ENCODE peak calls at places on chromosomes 12 and 14, in seven cellular contexts. One of them, this sample, is unnamed.
A peak's percentile ranks its signal among the peaks of the same experiment; 100 is the strongest.

GRCh38 chr14:80946797-80947196 is 5.3 kb upstream of the CEP128 start:
- DNase-seq in SK-N-SH: no peak
- DNase-seq in H1: no peak
- DNase-seq in GM12878: no peak
- DNase-seq in HCT116: no peak
- DNase-seq in HepG2: no peak
- DNase-seq in K562: no peak
- DNase-seq in this sample: no peak

GRCh38 chr12:84634526-84634925 is 278.1 kb downstream of the SLC6A15 start:
- DNase-seq in SK-N-SH: no peak
- DNase-seq in H1: no peak
- DNase-seq in GM12878: no peak
- DNase-seq in HCT116: no peak
- DNase-seq in HepG2: no peak
- DNase-seq in K562: no peak
- DNase-seq in this sample: no peak

GRCh38 chr12:12379831-12380730 is 23.2 kb downstream of the BORCS5 start:
- DNase-seq in SK-N-SH: no peak
- DNase-seq in H1: no peak
- DNase-seq in GM12878: no peak
- DNase-seq in HCT116: no peak
- DNase-seq in HepG2: no peak
- DNase-seq in K562: no peak
- DNase-seq in this sample: no peak

GRCh38 chr12:100356646-100357223 is at the start of gene SLC17A8:
- DNase-seq in SK-N-SH: peak; percentile 34
- DNase-seq in H1: peak; percentile 63
- DNase-seq in GM12878: no peak
- DNase-seq in HCT116: no peak
- DNase-seq in HepG2: no peak
- DNase-seq in K562: no peak
- DNase-seq in this sample: no peak

GRCh38 chr14:22555573-22556011 is 33.4 kb downstream of the DAD1 start:
- DNase-seq in SK-N-SH: no peak
- DNase-seq in H1: no peak
- DNase-seq in GM12878: peak; percentile 84
- DNase-seq in HCT116: no peak
- DNase-seq in HepG2: no peak
- DNase-seq in K562: no peak
- DNase-seq in this sample: no peak

GRCh38 chr12:124030510-124030909 is 57.5 kb downstream of the ZNF664 start:
- DNase-seq in SK-N-SH: peak; percentile 67
- DNase-seq in H1: no peak
- DNase-seq in GM12878: no peak
- DNase-seq in HCT116: no peak
- DNase-seq in HepG2: no peak
- DNase-seq in K562: peak; percentile 52
- DNase-seq in this sample: no peak

GRCh38 chr12:91023326-91024004 is 18.7 kb upstream of the EPYC start:
- DNase-seq in SK-N-SH: no peak
- DNase-seq in H1: no peak
- DNase-seq in GM12878: no peak
- DNase-seq in HCT116: no peak
- DNase-seq in HepG2: no peak
- DNase-seq in K562: no peak
- DNase-seq in this sample: no peak

GRCh38 chr12:82919365-82920054 is 232.8 kb downstream of the TMTC2 start:
- DNase-seq in SK-N-SH: peak; percentile 42
- DNase-seq in H1: no peak
- DNase-seq in GM12878: no peak
- DNase-seq in HCT116: no peak
- DNase-seq in HepG2: no peak
- DNase-seq in K562: no peak
- DNase-seq in this sample: no peak

GRCh38 chr12:2083008-2083407 is 30.2 kb downstream of the CACNA1C start:
- DNase-seq in SK-N-SH: no peak
- DNase-seq in H1: no peak
- DNase-seq in GM12878: no peak
- DNase-seq in HCT116: no peak
- DNase-seq in HepG2: no peak
- DNase-seq in K562: no peak
- DNase-seq in this sample: no peak

GRCh38 chr12:2080604-2081003 is 27.8 kb downstream of the CACNA1C start:
- DNase-seq in SK-N-SH: no peak
- DNase-seq in H1: no peak
- DNase-seq in GM12878: no peak
- DNase-seq in HCT116: no peak
- DNase-seq in HepG2: no peak
- DNase-seq in K562: no peak
- DNase-seq in this sample: no peak

GRCh38 chr12:2083561-2083960 is 30.8 kb downstream of the CACNA1C start:
- DNase-seq in SK-N-SH: no peak
- DNase-seq in H1: no peak
- DNase-seq in GM12878: no peak
- DNase-seq in HCT116: no peak
- DNase-seq in HepG2: no peak
- DNase-seq in K562: no peak
- DNase-seq in this sample: no peak

GRCh38 chr12:2082321-2082720 is 29.5 kb downstream of the CACNA1C start:
- DNase-seq in SK-N-SH: no peak
- DNase-seq in H1: no peak
- DNase-seq in GM12878: no peak
- DNase-seq in HCT116: no peak
- DNase-seq in HepG2: no peak
- DNase-seq in K562: no peak
- DNase-seq in this sample: no peak

GRCh38 chr12:2084553-2085296 is 31.9 kb downstream of the CACNA1C start:
- DNase-seq in SK-N-SH: no peak
- DNase-seq in H1: no peak
- DNase-seq in GM12878: no peak
- DNase-seq in HCT116: no peak
- DNase-seq in HepG2: no peak
- DNase-seq in K562: no peak
- DNase-seq in this sample: no peak
- TF ChIP-seq JUND in SK-N-SH: no peak
- TF ChIP-seq JUND in H1: no peak
- TF ChIP-seq JUND in GM12878: no peak
- TF ChIP-seq JUND in HCT116: no peak
- TF ChIP-seq JUND in HepG2: no peak
- TF ChIP-seq JUND in K562: no peak
- TF ChIP-seq JUND in this sample: no peak

GRCh38 chr12:103523771-103524170 is 28.0 kb upstream of the C12orf42 start:
- DNase-seq in SK-N-SH: no peak
- DNase-seq in H1: no peak
- DNase-seq in GM12878: no peak
- DNase-seq in HCT116: no peak
- DNase-seq in HepG2: no peak
- DNase-seq in K562: no peak
- DNase-seq in this sample: no peak
- TF ChIP-seq JUND in SK-N-SH: no peak
- TF ChIP-seq JUND in H1: no peak
- TF ChIP-seq JUND in GM12878: no peak
- TF ChIP-seq JUND in HCT116: no peak
- TF ChIP-seq JUND in HepG2: no peak
- TF ChIP-seq JUND in K562: no peak
- TF ChIP-seq JUND in this sample: no peak

DNA sequence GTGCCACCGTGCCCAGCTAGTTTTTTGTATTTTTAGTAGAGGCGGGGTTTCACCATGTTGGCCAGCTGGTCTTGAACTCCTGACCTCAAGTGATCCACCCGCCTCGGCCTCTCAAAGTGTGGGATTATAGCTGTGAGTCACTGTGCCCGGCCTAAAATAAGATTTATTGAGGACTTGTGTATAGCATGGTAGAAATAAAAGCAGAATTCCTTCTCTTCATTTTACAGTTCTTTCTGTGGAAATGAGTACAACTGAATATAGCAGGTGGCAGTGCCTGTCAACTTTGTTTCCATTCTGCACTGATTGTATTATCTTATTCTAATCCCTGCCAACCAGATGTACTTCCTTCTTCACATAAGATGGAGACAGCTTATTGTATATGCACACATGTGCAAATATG is 41.0 kb downstream of the DIP2B start:
- DNase-seq in SK-N-SH: no peak
- DNase-seq in H1: no peak
- DNase-seq in GM12878: no peak
- DNase-seq in HCT116: no peak
- DNase-seq in HepG2: no peak
- DNase-seq in K562: no peak
- DNase-seq in this sample: no peak
- TF ChIP-seq JUND in SK-N-SH: no peak
- TF ChIP-seq JUND in H1: no peak
- TF ChIP-seq JUND in GM12878: no peak
- TF ChIP-seq JUND in HCT116: peak; percentile 57
- TF ChIP-seq JUND in HepG2: no peak
- TF ChIP-seq JUND in K562: no peak
- TF ChIP-seq JUND in this sample: no peak

GRCh38 chr14:52891800-52892199 is 59.0 kb downstream of the FERMT2 start:
- DNase-seq in SK-N-SH: no peak
- DNase-seq in H1: no peak
- DNase-seq in GM12878: no peak
- DNase-seq in HCT116: no peak
- DNase-seq in HepG2: no peak
- DNase-seq in K562: no peak
- DNase-seq in this sample: no peak
- TF ChIP-seq JUND in SK-N-SH: no peak
- TF ChIP-seq JUND in H1: no peak
- TF ChIP-seq JUND in GM12878: no peak
- TF ChIP-seq JUND in HCT116: no peak
- TF ChIP-seq JUND in HepG2: no peak
- TF ChIP-seq JUND in K562: no peak
- TF ChIP-seq JUND in this sample: no peak

GRCh38 chr12:110347767-110348166 is 55.7 kb downstream of the ANAPC7 start:
- DNase-seq in SK-N-SH: no peak
- DNase-seq in H1: no peak
- DNase-seq in GM12878: no peak
- DNase-seq in HCT116: no peak
- DNase-seq in HepG2: no peak
- DNase-seq in K562: no peak
- DNase-seq in this sample: no peak

GRCh38 chr12:110349521-110350151 is 53.9 kb downstream of the ANAPC7 start:
- DNase-seq in SK-N-SH: no peak
- DNase-seq in H1: no peak
- DNase-seq in GM12878: no peak
- DNase-seq in HCT116: no peak
- DNase-seq in HepG2: no peak
- DNase-seq in K562: no peak
- DNase-seq in this sample: no peak

GRCh38 chr12:110348431-110349059 is 55.0 kb downstream of the ANAPC7 start:
- DNase-seq in SK-N-SH: no peak
- DNase-seq in H1: no peak
- DNase-seq in GM12878: no peak
- DNase-seq in HCT116: no peak
- DNase-seq in HepG2: no peak
- DNase-seq in K562: no peak
- DNase-seq in this sample: no peak

GRCh38 chr12:110351119-110351518 is 52.4 kb downstream of the ANAPC7 start:
- DNase-seq in SK-N-SH: no peak
- DNase-seq in H1: no peak
- DNase-seq in GM12878: no peak
- DNase-seq in HCT116: no peak
- DNase-seq in HepG2: no peak
- DNase-seq in K562: no peak
- DNase-seq in this sample: no peak

GRCh38 chr12:110349096-110349495 is 54.4 kb downstream of the ANAPC7 start:
- DNase-seq in SK-N-SH: no peak
- DNase-seq in H1: no peak
- DNase-seq in GM12878: no peak
- DNase-seq in HCT116: no peak
- DNase-seq in HepG2: no peak
- DNase-seq in K562: no peak
- DNase-seq in this sample: no peak
- TF ChIP-seq JUND in SK-N-SH: no peak
- TF ChIP-seq JUND in H1: no peak
- TF ChIP-seq JUND in GM12878: no peak
- TF ChIP-seq JUND in HCT116: no peak
- TF ChIP-seq JUND in HepG2: no peak
- TF ChIP-seq JUND in K562: no peak
- TF ChIP-seq JUND in this sample: no peak

GRCh38 chr14:38950676-38951075 is 152.4 kb downstream of the SEC23A start:
- DNase-seq in SK-N-SH: no peak
- DNase-seq in H1: no peak
- DNase-seq in GM12878: no peak
- DNase-seq in HCT116: no peak
- DNase-seq in HepG2: no peak
- DNase-seq in K562: no peak
- DNase-seq in this sample: no peak

GRCh38 chr14:38951451-38951850 is 151.6 kb downstream of the SEC23A start:
- DNase-seq in SK-N-SH: no peak
- DNase-seq in H1: no peak
- DNase-seq in GM12878: no peak
- DNase-seq in HCT116: no peak
- DNase-seq in HepG2: no peak
- DNase-seq in K562: no peak
- DNase-seq in this sample: no peak

GRCh38 chr14:38948576-38948975 is 154.5 kb downstream of the SEC23A start:
- DNase-seq in SK-N-SH: no peak
- DNase-seq in H1: no peak
- DNase-seq in GM12878: no peak
- DNase-seq in HCT116: no peak
- DNase-seq in HepG2: no peak
- DNase-seq in K562: no peak
- DNase-seq in this sample: no peak

GRCh38 chr14:38947343-38947742 is 155.7 kb downstream of the SEC23A start:
- DNase-seq in SK-N-SH: no peak
- DNase-seq in H1: no peak
- DNase-seq in GM12878: no peak
- DNase-seq in HCT116: no peak
- DNase-seq in HepG2: no peak
- DNase-seq in K562: no peak
- DNase-seq in this sample: no peak

GRCh38 chr14:38948171-38948570 is 154.9 kb downstream of the SEC23A start:
- DNase-seq in SK-N-SH: no peak
- DNase-seq in H1: no peak
- DNase-seq in GM12878: no peak
- DNase-seq in HCT116: no peak
- DNase-seq in HepG2: no peak
- DNase-seq in K562: no peak
- DNase-seq in this sample: no peak
- TF ChIP-seq JUND in SK-N-SH: peak; percentile 53
- TF ChIP-seq JUND in H1: no peak
- TF ChIP-seq JUND in GM12878: no peak
- TF ChIP-seq JUND in HCT116: no peak
- TF ChIP-seq JUND in HepG2: no peak
- TF ChIP-seq JUND in K562: no peak
- TF ChIP-seq JUND in this sample: no peak

GRCh38 chr14:93880025-93880820 is 46.9 kb upstream of the FAM181A start:
- DNase-seq in SK-N-SH: no peak
- DNase-seq in H1: no peak
- DNase-seq in GM12878: no peak
- DNase-seq in HCT116: no peak
- DNase-seq in HepG2: no peak
- DNase-seq in K562: no peak
- DNase-seq in this sample: no peak
- TF ChIP-seq JUND in SK-N-SH: no peak
- TF ChIP-seq JUND in H1: no peak
- TF ChIP-seq JUND in GM12878: no peak
- TF ChIP-seq JUND in HCT116: no peak
- TF ChIP-seq JUND in HepG2: no peak
- TF ChIP-seq JUND in K562: no peak
- TF ChIP-seq JUND in this sample: no peak

This sample was measured in T47D.